ENCODE peak calls at places on chromosome 1, in six cellular contexts. O, L, V, B, S and U are unnamed samples.
A peak's percentile ranks its signal among the peaks of the same experiment; 100 is the strongest.

GRCh38 chr1:150874455-150875196 is 1.8 kb downstream of the ARNT start:
- DNase-seq in O (no peak), L (no peak), V (no peak), B (no peak), S (no peak), U (peak; percentile 10)

GRCh38 chr1:201714542-201715276 is 114.2 kb upstream of the IPO9 start:
- DNase-seq in O (peak; percentile 100), L (no peak), V (no peak), B (peak; percentile 98), S (peak; percentile 43), U (peak; percentile 100)

GRCh38 chr1:200150721-200151120 is 123.2 kb downstream of the NR5A2 start:
- DNase-seq in O (peak; percentile 79), L (no peak), V (no peak), B (peak; percentile 69), S (no peak), U (peak; percentile 81)

GRCh38 chr1:147891088-147891487 is 11.5 kb upstream of the GJA8 start:
- DNase-seq in O (no peak), L (no peak), V (no peak), B (no peak), S (no peak), U (no peak)

GRCh38 chr1:185442065-185442464 is 125.0 kb upstream of the IVNS1ABP start:
- DNase-seq in O (peak; percentile 29), L (no peak), V (no peak), B (no peak), S (no peak), U (peak; percentile 45)

GRCh38 chr1:118989006-118989736 is 1.0 kb upstream of the TBX15 start:
- DNase-seq in O (no peak), L (peak; percentile 73), V (no peak), B (no peak), S (no peak), U (peak; percentile 6)

GRCh38 chr1:63955746-63956145 is 181.9 kb downstream of the ROR1 start:
- DNase-seq in O (peak; percentile 22), L (no peak), V (no peak), B (no peak), S (no peak), U (no peak)

GRCh38 chr1:36966242-36966641 is 68.1 kb downstream of the GRIK3 start:
- DNase-seq in O (peak; percentile 1), L (peak; percentile 58), V (peak; percentile 46), B (peak; percentile 39), S (no peak), U (no peak)

GRCh38 chr1:181033128-181033798 is 520 bp upstream of the MR1 start:
- DNase-seq in O (peak; percentile 35), L (no peak), V (no peak), B (peak; percentile 36), S (no peak), U (peak; percentile 73)

GRCh38 chr1:35530946-35531345 is 26.3 kb downstream of the KIAA0319L start:
- DNase-seq in O (no peak), L (no peak), V (no peak), B (no peak), S (no peak), U (no peak)

GRCh38 chr1:23395849-23396248 is 26.2 kb upstream of the ZNF436 start:
- DNase-seq in O (no peak), L (no peak), V (no peak), B (no peak), S (no peak), U (no peak)

GRCh38 chr1:207824691-207825090 is 72.8 kb downstream of the CD46 start:
- DNase-seq in O (no peak), L (no peak), V (no peak), B (no peak), S (no peak), U (peak; percentile 59)

GRCh38 chr1:90336552-90337324 is 341.8 kb downstream of the ZNF326 start:
- DNase-seq in O (no peak), L (no peak), V (no peak), B (no peak), S (no peak), U (no peak)

DNA sequence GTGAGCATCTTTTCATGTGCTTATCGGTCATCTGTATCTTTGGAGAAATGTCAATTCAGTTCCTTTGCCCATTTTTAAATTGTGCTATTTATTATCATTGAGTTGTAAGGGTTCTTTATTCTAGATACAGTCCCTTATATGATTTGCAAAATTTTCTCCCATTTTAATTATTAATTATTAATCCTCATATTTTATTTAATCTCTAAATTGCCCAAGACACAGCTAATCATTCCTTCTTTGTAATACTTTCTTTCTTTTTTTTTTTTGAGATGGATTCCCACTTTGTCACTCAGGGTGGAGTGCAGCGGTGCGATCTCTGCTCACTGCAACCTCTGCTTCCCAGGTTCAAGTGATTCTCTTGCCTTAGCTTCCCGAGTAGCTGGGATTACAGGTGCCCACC is 13.1 kb upstream of the TENT5B start:
- DNase-seq in O (no peak), L (no peak), V (no peak), B (no peak), S (no peak), U (no peak)
- H4K91ac ChIP-seq in O (no peak overlapping the region), L (no peak overlapping the region), V (no peak overlapping the region), B (no peak overlapping the region), S (no peak overlapping the region), U (no peak overlapping the region)

GRCh38 chr1:246724001-246724724 is at the start of gene SCCPDH:
- DNase-seq in O (peak; percentile 65), L (peak; percentile 71), V (peak; percentile 67), B (peak; percentile 63), S (no peak), U (peak; percentile 78)

GRCh38 chr1:246724725-246725095 is 501 bp downstream of the SCCPDH start:
- DNase-seq in O (peak; percentile 46), L (no peak), V (no peak), B (peak; percentile 36), S (no peak), U (peak; percentile 67)

GRCh38 chr1:246726255-246726679 is 2.1 kb downstream of the SCCPDH start:
- DNase-seq in O (no peak), L (no peak), V (no peak), B (peak; percentile 57), S (no peak), U (no peak)

GRCh38 chr1:246726881-246727280 is 2.7 kb downstream of the SCCPDH start:
- DNase-seq in O (no peak), L (no peak), V (no peak), B (no peak), S (no peak), U (no peak)

GRCh38 chr1:246725191-246725590 is 982 bp downstream of the SCCPDH start:
- DNase-seq in O (no peak), L (no peak), V (no peak), B (peak; percentile 28), S (no peak), U (no peak)
- H3K9me3 ChIP-seq in O (peaks cover 2% of the 10 kb centered on the region), L (peaks cover 11% of the 10 kb centered on the region), V (peaks cover 2% of the 10 kb centered on the region), B (peaks cover 8% of the 10 kb centered on the region), S (peaks cover 4% of the 10 kb centered on the region), U (peaks cover 4% of the 10 kb centered on the region)

GRCh38 chr1:27455166-27455811 is 34.7 kb downstream of the WASF2 start:
- DNase-seq in O (no peak), L (no peak), V (no peak), B (peak; percentile 16), S (no peak), U (no peak)
- H3K9ac ChIP-seq in O (no peak overlapping the region), L (no peak overlapping the region), V (no peak overlapping the region), B (no peak overlapping the region), S (no peak overlapping the region), U (no peak overlapping the region)

DNA sequence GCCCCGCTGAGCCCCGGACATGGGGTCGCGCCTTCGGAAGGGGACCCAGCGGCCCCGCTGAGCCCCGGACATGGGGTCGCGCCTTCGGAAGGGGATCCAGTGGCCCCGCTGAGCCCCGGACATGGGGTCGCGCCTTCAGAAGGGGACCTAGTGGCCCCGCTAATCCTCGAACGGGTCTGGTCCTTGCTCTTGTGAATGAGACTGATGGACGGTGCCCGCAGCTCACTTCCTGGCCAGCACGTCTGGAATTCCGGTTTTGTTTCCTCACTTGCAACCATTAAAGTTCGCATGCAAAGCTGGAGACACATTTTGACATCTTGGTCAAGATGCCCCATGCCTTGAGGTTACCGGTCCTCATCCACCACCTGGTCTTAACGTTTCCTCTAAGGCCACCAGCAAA is 5.6 kb downstream of the WRAP73 start:
- DNase-seq in O (no peak), L (no peak), V (no peak), B (no peak), S (no peak), U (no peak)
- H4K91ac ChIP-seq in O (no peak overlapping the region), L (no peak overlapping the region), V (no peak overlapping the region), B (no peak overlapping the region), S (no peak overlapping the region), U (no peak overlapping the region)

GRCh38 chr1:168141986-168142385 is 5.3 kb upstream of the GPR161 start:
- DNase-seq in O (no peak), L (no peak), V (no peak), B (no peak), S (no peak), U (no peak)
- H3K9me3 ChIP-seq in O (no peaks in the 10 kb centered on the region), L (no peaks in the 10 kb centered on the region), V (no peaks in the 10 kb centered on the region), B (peaks cover 2% of the 10 kb centered on the region), S (no peaks in the 10 kb centered on the region), U (no peaks in the 10 kb centered on the region)

GRCh38 chr1:228165372-228166169 is at the start of gene IBA57:
- DNase-seq in O (peak; percentile 99), L (peak; percentile 99), V (peak; percentile 96), B (peak; percentile 100), S (peak; percentile 95), U (peak; percentile 98)

GRCh38 chr1:228166170-228166936 is 749 bp downstream of the IBA57 start:
- DNase-seq in O (peak; percentile 74), L (peak; percentile 78), V (peak; percentile 48), B (peak; percentile 69), S (no peak), U (peak; percentile 94)

GRCh38 chr1:228163776-228164534 is 1.6 kb upstream of the IBA57 start:
- DNase-seq in O (no peak), L (no peak), V (no peak), B (no peak), S (no peak), U (no peak)

GRCh38 chr1:228163004-228163753 is 2.4 kb upstream of the IBA57 start:
- DNase-seq in O (no peak), L (no peak), V (no peak), B (peak; percentile 35), S (no peak), U (no peak)

GRCh38 chr1:228164561-228165371 is 838 bp upstream of the IBA57 start:
- DNase-seq in O (no peak), L (no peak), V (no peak), B (no peak), S (no peak), U (no peak)
- H3K9ac ChIP-seq in O (peak overlapping the region; percentile 79), L (peak overlapping the region; percentile 23), V (no peak overlapping the region), B (peak overlapping the region; percentile 14), S (peak overlapping the region; percentile 63), U (peak overlapping the region; percentile 91)

GRCh38 chr1:155078496-155079209 is at the start of gene EFNA3:
- DNase-seq in O (peak; percentile 42), L (peak; percentile 74), V (peak; percentile 78), B (peak; percentile 57), S (no peak), U (peak; percentile 42)
- H4K91ac ChIP-seq in O (no peak within 1 kb of the TSS), L (no peak within 1 kb of the TSS), V (no peak within 1 kb of the TSS), B (no peak within 1 kb of the TSS), S (peak within 1 kb of the TSS; percentile 67), U (peak within 1 kb of the TSS; percentile 18)

DNA sequence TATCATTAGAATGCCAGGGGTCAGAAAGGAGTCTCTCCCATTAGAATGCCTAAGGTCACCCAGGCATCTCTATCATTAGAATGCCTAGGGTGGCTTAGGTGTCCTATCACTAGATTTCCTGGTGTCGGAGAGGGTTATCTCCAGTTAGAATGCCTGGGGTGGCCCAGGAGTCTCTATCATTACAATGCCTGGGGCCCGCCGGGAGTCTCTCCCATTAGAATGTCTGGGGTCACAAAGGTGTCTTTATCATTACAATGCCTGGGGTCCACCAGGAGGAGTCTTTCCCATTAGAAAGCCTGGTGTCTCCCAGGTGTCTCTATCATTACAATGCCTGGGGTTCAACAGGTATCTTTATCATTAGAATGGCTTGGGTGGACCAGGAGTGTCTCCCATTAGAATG is 56.2 kb downstream of the RNF187 start:
- DNase-seq in O (no peak), L (no peak), V (no peak), B (no peak), S (no peak), U (no peak)
- H3K9me3 ChIP-seq in O (no peaks in the 10 kb centered on the region), L (no peaks in the 10 kb centered on the region), V (peaks cover 4% of the 10 kb centered on the region), B (peaks cover 2% of the 10 kb centered on the region), S (peaks cover 48% of the 10 kb centered on the region), U (no peaks in the 10 kb centered on the region)